ENCODE peak calls at places on chromosome 10, in five cellular contexts. One of them, this sample, is unnamed.

GRCh38 chr10:99532687-99533495 is at the start of gene NKX2-3:
- DNase-seq in activated T-helper 1 cell treated with anti-CD3 and anti-CD28 coated beads, Interleukin-2, amount 50 U/mL, for 16 hours: no peak
- DNase-seq in osteocyte: no peak
- DNase-seq in NCI-H774: no peak
- DNase-seq in naive B cell: no peak
- DNase-seq in this sample: no peak

GRCh38 chr10:93600446-93600860 is 582 bp downstream of the RBP4 start:
- DNase-seq in osteocyte: no peak
- DNase-seq in naive B cell: no peak
- DNase-seq in NCI-H774: no peak
- DNase-seq in activated T-helper 1 cell treated with anti-CD3 and anti-CD28 coated beads, Interleukin-2, amount 50 U/mL, for 16 hours: no peak
- DNase-seq in this sample: no peak

GRCh38 chr10:48523212-48523819 is 81.6 kb downstream of the ARHGAP22 start:
- DNase-seq in NCI-H774: no peak
- DNase-seq in activated T-helper 1 cell treated with anti-CD3 and anti-CD28 coated beads, Interleukin-2, amount 50 U/mL, for 16 hours: no peak
- DNase-seq in naive B cell: no peak
- DNase-seq in osteocyte: no peak
- DNase-seq in this sample: no peak

GRCh38 chr10:44153901-44154670 is 230.8 kb downstream of the CXCL12 start:
- DNase-seq in NCI-H774: no peak
- DNase-seq in naive B cell: no peak
- DNase-seq in activated T-helper 1 cell treated with anti-CD3 and anti-CD28 coated beads, Interleukin-2, amount 50 U/mL, for 16 hours: no peak
- DNase-seq in osteocyte: no peak
- DNase-seq in this sample: no peak

GRCh38 chr10:14838582-14839304 is 637 bp downstream of the HSPA14 start:
- DNase-seq in NCI-H774: peak
- DNase-seq in naive B cell: peak
- DNase-seq in activated T-helper 1 cell treated with anti-CD3 and anti-CD28 coated beads, Interleukin-2, amount 50 U/mL, for 16 hours: no peak
- DNase-seq in osteocyte: no peak
- DNase-seq in this sample: no peak

GRCh38 chr10:21432266-21432665 is 93.2 kb downstream of the SKIDA1 start:
- DNase-seq in naive B cell: no peak
- DNase-seq in activated T-helper 1 cell treated with anti-CD3 and anti-CD28 coated beads, Interleukin-2, amount 50 U/mL, for 16 hours: no peak
- DNase-seq in NCI-H774: no peak
- DNase-seq in osteocyte: no peak
- DNase-seq in this sample: no peak

GRCh38 chr10:117535045-117535751 is 7.3 kb upstream of the EMX2 start:
- DNase-seq in naive B cell: no peak
- DNase-seq in NCI-H774: no peak
- DNase-seq in activated T-helper 1 cell treated with anti-CD3 and anti-CD28 coated beads, Interleukin-2, amount 50 U/mL, for 16 hours: no peak
- DNase-seq in osteocyte: no peak
- DNase-seq in this sample: no peak

GRCh38 chr10:7293378-7293920 is 117.4 kb downstream of the SFMBT2 start:
- DNase-seq in activated T-helper 1 cell treated with anti-CD3 and anti-CD28 coated beads, Interleukin-2, amount 50 U/mL, for 16 hours: no peak
- DNase-seq in NCI-H774: no peak
- DNase-seq in naive B cell: peak
- DNase-seq in osteocyte: no peak
- DNase-seq in this sample: no peak

GRCh38 chr10:46787321-46787615 is 124.0 kb upstream of the PTPN20 start:
- DNase-seq in naive B cell: no peak
- DNase-seq in osteocyte: no peak
- DNase-seq in NCI-H774: no peak
- DNase-seq in activated T-helper 1 cell treated with anti-CD3 and anti-CD28 coated beads, Interleukin-2, amount 50 U/mL, for 16 hours: no peak
- DNase-seq in this sample: no peak